ENCODE peak calls at places on chromosomes 12 and 14, in five cellular contexts. Y, O, U, V and X are unnamed samples.

GRCh38 chr14:60151715-60152114 is 13.5 kb downstream of the DHRS7 start:
- DNase-seq in Y (peak; percentile 90), O (peak; percentile 44), U (peak; percentile 100), V (peak; percentile 84), X (peak; percentile 80)

GRCh38 chr12:67451206-67451605 is 182.0 kb downstream of the CAND1 start:
- DNase-seq in Y (no peak), O (no peak), U (no peak), V (no peak), X (no peak)

GRCh38 chr12:77571127-77571526 is 259.6 kb upstream of the NAV3 start:
- DNase-seq in Y (no peak), O (no peak), U (no peak), V (no peak), X (no peak)

GRCh38 chr14:56216631-56217379 is 98.6 kb downstream of the PELI2 start:
- DNase-seq in Y (peak; percentile 58), O (peak; percentile 64), U (no peak), V (no peak), X (peak; percentile 82)

GRCh38 chr12:107515446-107515958 is 170.1 kb upstream of the PWP1 start:
- DNase-seq in Y (peak; percentile 54), O (no peak), U (peak; percentile 98), V (peak; percentile 99), X (no peak)

GRCh38 chr12:107340920-107341319 is 247.6 kb upstream of the CRY1 start:
- DNase-seq in Y (no peak), O (no peak), U (no peak), V (no peak), X (no peak)

GRCh38 chr12:6033546-6033945 is 88.5 kb upstream of the ANO2 start:
- DNase-seq in Y (no peak), O (no peak), U (no peak), V (no peak), X (no peak)

GRCh38 chr12:114476159-114476558 is 70.2 kb upstream of the TBX5 start:
- DNase-seq in Y (no peak), O (no peak), U (peak; percentile 62), V (peak; percentile 1), X (no peak)

GRCh38 chr14:46580941-46581671 is 70.5 kb downstream of the RPL10L start:
- DNase-seq in Y (no peak), O (no peak), U (peak; percentile 58), V (peak; percentile 6), X (peak; percentile 59)

GRCh38 chr14:99820702-99821331 is 27.6 kb downstream of the EML1 start:
- DNase-seq in Y (no peak), O (no peak), U (no peak), V (no peak), X (no peak)

GRCh38 chr14:27739657-27740156 is 1026.9 kb upstream of the FOXG1 start:
- DNase-seq in Y (no peak), O (no peak), U (no peak), V (no peak), X (no peak)

GRCh38 chr12:47835831-47836155 is 16.1 kb upstream of the HDAC7 start:
- DNase-seq in Y (no peak), O (no peak), U (peak; percentile 88), V (peak; percentile 82), X (no peak)

GRCh38 chr14:88322505-88323085 is 474 bp downstream of the KCNK10 start:
- DNase-seq in Y (no peak), O (no peak), U (no peak), V (no peak), X (no peak)

GRCh38 chr12:76558684-76559276 is 791 bp downstream of the OSBPL8 start:
- DNase-seq in Y (peak; percentile 91), O (peak; percentile 46), U (peak; percentile 50), V (peak; percentile 40), X (peak; percentile 68)

GRCh38 chr12:40829738-40830144 is 137.5 kb downstream of the CNTN1 start:
- DNase-seq in Y (no peak), O (no peak), U (peak; percentile 65), V (peak; percentile 83), X (no peak)

GRCh38 chr14:99603471-99603933 is 505 bp downstream of the CCDC85C start:
- DNase-seq in Y (peak; percentile 60), O (peak; percentile 71), U (peak; percentile 25), V (peak; percentile 62), X (peak; percentile 64)

GRCh38 chr12:46556820-46557524 is 184.4 kb upstream of the SLC38A2 start:
- DNase-seq in Y (no peak), O (no peak), U (peak; percentile 96), V (peak; percentile 96), X (no peak)

GRCh38 chr14:103155013-103155412 is 31.8 kb downstream of the TNFAIP2 start:
- DNase-seq in Y (peak; percentile 79), O (peak; percentile 59), U (peak; percentile 60), V (peak; percentile 58), X (peak; percentile 47)

GRCh38 chr12:102406033-102406584 is 74.3 kb downstream of the IGF1 start:
- DNase-seq in Y (peak; percentile 47), O (no peak), U (no peak), V (peak; percentile 66), X (peak; percentile 72)

GRCh38 chr14:92058006-92058917 is 18.4 kb upstream of the TRIP11 start:
- DNase-seq in Y (no peak), O (no peak), U (no peak), V (no peak), X (no peak)

GRCh38 chr14:55942101-55942645 is 176.0 kb upstream of the PELI2 start:
- DNase-seq in Y (peak; percentile 48), O (no peak), U (no peak), V (no peak), X (no peak)

DNA sequence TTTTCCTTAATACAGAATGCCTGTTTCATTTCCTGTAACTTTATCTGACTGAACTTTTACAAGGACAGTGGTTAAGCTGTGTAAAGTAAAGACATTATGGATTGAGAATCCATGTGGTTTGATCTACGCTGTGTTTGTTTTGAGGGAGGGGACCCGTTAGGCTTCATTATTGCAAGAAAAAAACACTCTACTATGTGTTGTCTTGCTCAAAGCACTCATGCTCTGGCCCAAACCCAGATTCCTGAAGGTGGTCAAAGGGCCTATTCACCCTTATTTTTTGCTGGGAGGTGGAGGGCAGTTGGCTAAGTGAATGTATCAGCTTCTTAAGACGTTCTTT is 11.9 kb downstream of the RNF10 start:
- DNase-seq in Y (no peak), O (no peak), U (peak; percentile 88), V (no peak), X (no peak)
- H3K36me3 ChIP-seq in Y (no peaks in the 10 kb centered on the region), O (no peaks in the 10 kb centered on the region), U (peaks cover 28% of the 10 kb centered on the region), V (peaks cover 16% of the 10 kb centered on the region), X (peaks cover 38% of the 10 kb centered on the region)

GRCh38 chr14:24310666-24311604 is at the start of gene LTB4R:
- DNase-seq in Y (peak; percentile 89), O (peak; percentile 86), U (no peak), V (peak; percentile 70), X (no peak)

GRCh38 chr14:24308342-24309124 is 756 bp upstream of the CIDEB start:
- DNase-seq in Y (no peak), O (no peak), U (no peak), V (no peak), X (no peak)

GRCh38 chr14:24307575-24308341 is at the start of gene CIDEB:
- DNase-seq in Y (peak; percentile 86), O (peak; percentile 67), U (peak; percentile 76), V (no peak), X (peak; percentile 67)

GRCh38 chr14:24310387-24310665 is 386 bp downstream of the LTB4R2 start:
- DNase-seq in Y (no peak), O (peak; percentile 55), U (no peak), V (no peak), X (no peak)

DNA sequence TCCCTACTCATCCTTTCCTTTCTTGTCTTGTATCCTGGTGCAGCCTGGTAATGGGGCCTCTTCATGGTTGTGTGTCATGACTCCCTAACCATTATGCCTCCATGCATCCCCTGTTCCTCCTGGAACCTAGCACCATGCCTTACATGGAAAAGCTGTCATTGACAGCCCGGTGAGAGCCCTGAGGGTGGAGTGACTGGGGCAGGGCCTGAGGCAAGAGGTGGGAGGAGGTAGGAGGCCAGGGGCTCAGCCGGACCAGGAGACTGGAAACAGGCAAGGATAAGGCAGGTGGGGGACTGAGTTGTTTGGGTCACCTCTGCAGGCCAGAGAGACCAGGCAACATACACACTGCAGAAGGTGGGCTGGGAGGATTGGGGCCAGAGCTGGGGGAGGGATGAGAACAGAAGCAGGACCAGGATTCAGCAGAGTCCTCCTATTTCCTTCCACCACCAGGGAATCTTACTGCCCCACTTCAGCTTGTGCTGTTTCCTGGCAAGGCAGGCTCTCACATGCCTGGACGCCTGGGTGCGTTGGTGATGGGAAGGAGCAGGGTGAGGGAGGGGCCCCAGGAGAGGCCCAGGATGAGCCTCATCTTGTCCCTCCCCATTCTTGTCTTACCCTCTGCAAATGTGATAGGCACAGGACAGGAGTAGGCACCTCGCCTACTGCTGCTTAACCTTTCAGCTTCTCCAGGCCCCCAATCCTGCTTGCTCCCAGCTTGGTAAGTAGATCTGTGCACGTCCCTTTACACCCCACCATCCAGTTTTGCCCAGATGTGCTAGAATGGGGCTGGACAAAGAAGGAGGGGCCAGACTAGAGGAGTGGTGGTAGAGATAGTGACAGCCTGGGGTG is at the start of gene LTB4R2:
- DNase-seq in Y (no peak), O (no peak), U (no peak), V (peak; percentile 80), X (no peak)
- TF ChIP-seq CTCF in Y (no peak), O (no peak), U (no peak), V (no peak), X (no peak)

DNA sequence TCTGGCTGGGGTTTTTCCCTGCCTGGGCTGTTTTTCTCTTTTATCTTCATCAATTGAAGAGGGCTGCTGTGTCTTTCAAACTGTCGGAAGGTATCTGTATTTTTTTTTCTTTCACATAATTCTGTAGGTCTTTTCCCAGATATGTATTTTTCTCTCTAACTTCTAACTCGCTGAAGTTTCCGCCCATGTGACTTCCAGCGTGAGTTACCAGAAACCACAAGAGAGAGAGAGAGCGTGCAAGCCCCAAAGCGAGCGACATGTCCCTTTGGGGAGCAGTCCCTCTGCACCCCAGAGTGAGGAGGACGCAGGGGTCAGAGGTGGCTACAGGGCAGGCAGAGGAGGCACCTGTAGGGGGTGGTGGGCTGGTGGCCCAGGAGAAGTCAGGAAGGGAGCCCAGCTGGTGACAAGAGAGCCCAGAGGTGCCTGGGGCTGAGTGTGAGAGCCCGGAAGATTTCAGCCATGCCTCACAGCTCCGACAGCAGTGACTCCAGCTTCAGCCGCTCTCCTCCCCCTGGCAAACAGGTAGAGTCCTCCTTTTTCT is at the start of gene BATF:
- DNase-seq in Y (peak; percentile 88), O (no peak), U (no peak), V (no peak), X (no peak)
- H3K4me3 ChIP-seq in Y (peak within 1 kb of the TSS; percentile 47), O (no peak within 1 kb of the TSS), U (no peak within 1 kb of the TSS), V (no peak within 1 kb of the TSS), X (no peak within 1 kb of the TSS)

DNA sequence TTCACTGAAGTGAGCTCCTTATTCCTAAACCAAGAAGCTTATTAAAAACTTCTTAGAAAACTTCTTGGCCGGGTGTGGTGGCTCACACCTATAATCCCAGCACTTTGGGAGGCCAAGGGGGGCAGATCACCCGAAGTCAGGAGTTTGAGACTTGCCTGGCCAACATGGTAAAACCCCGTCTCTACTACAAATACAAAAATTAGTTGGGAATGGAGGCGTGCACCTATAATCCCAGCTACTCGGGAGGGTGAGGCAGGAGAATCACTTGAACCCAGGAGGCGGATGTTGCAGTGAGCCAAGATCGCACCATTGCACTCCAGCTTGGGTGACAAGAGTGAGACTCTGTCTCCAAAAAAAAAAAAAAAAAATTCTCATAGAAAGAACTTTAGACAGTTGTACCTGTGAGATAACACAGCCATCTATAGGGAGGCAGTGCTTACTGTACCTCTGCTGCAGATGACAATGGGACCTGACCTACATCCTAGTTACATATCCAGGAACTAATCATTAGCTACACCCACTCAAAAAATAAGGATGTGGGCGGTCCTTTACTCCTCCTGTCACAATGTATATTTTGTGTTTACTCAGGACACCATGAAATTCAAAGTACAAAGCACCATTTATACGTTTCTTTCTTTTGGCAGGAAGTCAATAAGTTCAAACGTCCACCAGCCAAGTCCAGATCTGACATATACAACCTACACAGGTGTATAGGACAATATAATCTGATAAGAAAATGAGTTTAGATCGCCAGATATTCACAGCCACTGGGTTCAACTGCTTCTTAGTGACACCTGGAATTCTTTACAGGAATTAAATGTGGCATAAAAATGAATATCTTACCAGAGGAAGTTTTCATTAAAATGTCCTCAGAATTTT is 14.9 kb downstream of the STXBP6 start:
- DNase-seq in Y (peak; percentile 55), O (no peak), U (no peak), V (no peak), X (no peak)
- H3K36me3 ChIP-seq in Y (no peaks in the 10 kb centered on the region), O (no peaks in the 10 kb centered on the region), U (no peaks in the 10 kb centered on the region), V (no peaks in the 10 kb centered on the region), X (no peaks in the 10 kb centered on the region)